ENCODE peak calls at places on chromosomes 1 and 21, in eight cellular contexts. Y is lower lobe of right lung; I is DMS 273 treated with DMSO at 0.1 percent for 48 hours; O is mammary epithelial cell; V is smooth muscle cell of the brain vasculature; Q is HTR-8/SVneo; Z is NCI-H2171; B is CD4-positive, CD25-positive, alpha-beta regulatory T cell. F is an unnamed sample.

GRCh38 chr1:228986093-228986904 is 251.0 kb downstream of the RHOU start:
- DNase-seq in B (no peak), Y (no peak), I (peak; percentile 34), V (no peak), O (no peak), Z (peak; percentile 42), Q (no peak), F (no peak)

GRCh38 chr1:217336724-217337123 is 294.2 kb downstream of the GPATCH2 start:
- DNase-seq in V (no peak), Y (no peak), Z (no peak), I (no peak), Q (no peak), B (no peak), O (no peak), F (no peak)

GRCh38 chr1:226872455-226872854 is 2.0 kb downstream of the PSEN2 start:
- DNase-seq in O (no peak), Z (no peak), I (no peak), V (peak; percentile 33), B (no peak), Y (no peak), Q (no peak), F (no peak)

GRCh38 chr1:60589916-60590315 is 492.4 kb upstream of the NFIA start:
- DNase-seq in O (no peak), V (no peak), Q (no peak), B (no peak), I (no peak), Y (no peak), Z (no peak), F (no peak)

GRCh38 chr1:232965124-232965911 is 14.9 kb downstream of the NTPCR start:
- DNase-seq in V (no peak), Y (no peak), Z (no peak), Q (no peak), O (no peak), I (peak; percentile 8), B (no peak), F (no peak)

GRCh38 chr1:229408458-229409037 is 25.3 kb downstream of the ACTA1 start:
- DNase-seq in B (no peak), V (no peak), Q (no peak), Y (no peak), O (no peak), I (no peak), Z (peak; percentile 57), F (no peak)

GRCh38 chr1:16324456-16324890 is 27.8 kb downstream of the FBXO42 start:
- DNase-seq in B (no peak), O (peak; percentile 68), I (no peak), Y (no peak), Q (peak; percentile 45), V (peak; percentile 26), Z (no peak), F (no peak)

GRCh38 chr1:201999625-202000238 is 10.7 kb upstream of the ELF3 start:
- DNase-seq in B (peak; percentile 22), V (no peak), Y (no peak), I (peak; percentile 19), Z (peak; percentile 44), O (peak; percentile 43), Q (peak; percentile 70), F (no peak)

GRCh38 chr1:147882535-147882934 is 20.1 kb upstream of the GJA8 start:
- DNase-seq in Z (no peak), O (no peak), Q (no peak), B (no peak), V (no peak), Y (no peak), I (no peak), F (no peak)

GRCh38 chr1:39214998-39215873 is 10.7 kb downstream of the MACF1 start:
- DNase-seq in Y (peak; percentile 53), V (no peak), I (no peak), Z (no peak), O (peak; percentile 69), Q (no peak), B (peak; percentile 45), F (peak; percentile 60)

GRCh38 chr1:96683931-96684330 is 37.7 kb upstream of the PTBP2 start:
- DNase-seq in O (no peak), B (no peak), Z (no peak), Y (no peak), I (no peak), V (no peak), Q (no peak), F (no peak)

GRCh38 chr1:21149430-21149861 is 27.3 kb downstream of the EIF4G3 start:
- DNase-seq in Z (no peak), Y (no peak), I (no peak), V (no peak), O (peak; percentile 76), B (no peak), Q (no peak), F (no peak)

GRCh38 chr21:34986561-34987533 is 62.3 kb downstream of the RUNX1 start:
- DNase-seq in Z (no peak), Q (peak; percentile 23), B (peak; percentile 51), Y (no peak), O (peak; percentile 95), V (no peak), I (no peak), F (peak; percentile 73)

GRCh38 chr1:28718601-28719331 is 18.0 kb upstream of the YTHDF2 start:
- DNase-seq in Z (no peak), O (no peak), B (no peak), Y (no peak), V (no peak), I (no peak), Q (no peak), F (no peak)